ENCODE peak calls at places on chromosomes 5 and 9, in six cellular contexts. One of them, this sample, is unnamed.

GRCh38 chr9:94586316-94586715 is 7.3 kb downstream of the FBP2 start:
- DNase-seq in CD4-positive, alpha-beta memory T cell: no peak
- DNase-seq in T follicular helper cell: no peak
- DNase-seq in NCI-H226: no peak
- DNase-seq in endothelial cell: no peak
- DNase-seq in hypothalamus: no peak
- DNase-seq in this sample: no peak

GRCh38 chr5:154793599-154794524 is 38.7 kb downstream of the LARP1 start:
- DNase-seq in CD4-positive, alpha-beta memory T cell: no peak
- DNase-seq in T follicular helper cell: no peak
- DNase-seq in NCI-H226: peak; percentile 62
- DNase-seq in endothelial cell: no peak
- DNase-seq in hypothalamus: no peak
- DNase-seq in this sample: no peak

GRCh38 chr9:503881-504852 is 289.5 kb downstream of the DOCK8 start:
- DNase-seq in CD4-positive, alpha-beta memory T cell: peak; percentile 79
- DNase-seq in T follicular helper cell: peak; percentile 52
- DNase-seq in NCI-H226: peak; percentile 73
- DNase-seq in endothelial cell: peak; percentile 76
- DNase-seq in hypothalamus: peak; percentile 33
- DNase-seq in this sample: peak; percentile 82

GRCh38 chr5:89396262-89396975 is 513.4 kb upstream of the MEF2C start:
- DNase-seq in CD4-positive, alpha-beta memory T cell: no peak
- DNase-seq in T follicular helper cell: no peak
- DNase-seq in NCI-H226: peak; percentile 7
- DNase-seq in endothelial cell: peak; percentile 4
- DNase-seq in hypothalamus: no peak
- DNase-seq in this sample: peak; percentile 22

GRCh38 chr5:143700994-143701393 is 111.0 kb upstream of the HMHB1 start:
- DNase-seq in CD4-positive, alpha-beta memory T cell: no peak
- DNase-seq in T follicular helper cell: no peak
- DNase-seq in NCI-H226: no peak
- DNase-seq in endothelial cell: no peak
- DNase-seq in hypothalamus: no peak
- DNase-seq in this sample: no peak

GRCh38 chr9:34332370-34332964 is 3.1 kb downstream of the NUDT2 start:
- DNase-seq in CD4-positive, alpha-beta memory T cell: peak; percentile 19
- DNase-seq in T follicular helper cell: no peak
- DNase-seq in NCI-H226: no peak
- DNase-seq in endothelial cell: peak; percentile 31
- DNase-seq in hypothalamus: no peak
- DNase-seq in this sample: peak; percentile 58

GRCh38 chr5:57495688-57496087 is 13.1 kb upstream of the ACTBL2 start:
- DNase-seq in CD4-positive, alpha-beta memory T cell: no peak
- DNase-seq in T follicular helper cell: no peak
- DNase-seq in NCI-H226: no peak
- DNase-seq in endothelial cell: no peak
- DNase-seq in hypothalamus: no peak
- DNase-seq in this sample: no peak

GRCh38 chr5:140821375-140822280 is at the start of gene PCDHA5:
- DNase-seq in CD4-positive, alpha-beta memory T cell: no peak
- DNase-seq in T follicular helper cell: no peak
- DNase-seq in NCI-H226: no peak
- DNase-seq in endothelial cell: no peak
- DNase-seq in hypothalamus: no peak
- DNase-seq in this sample: peak; percentile 16

GRCh38 chr5:83718195-83718825 is 2.3 kb downstream of the HAPLN1 start:
- DNase-seq in CD4-positive, alpha-beta memory T cell: peak; percentile 20
- DNase-seq in T follicular helper cell: no peak
- DNase-seq in NCI-H226: peak; percentile 44
- DNase-seq in endothelial cell: peak; percentile 48
- DNase-seq in hypothalamus: no peak
- DNase-seq in this sample: peak; percentile 67

GRCh38 chr9:107768224-107768623 is 278.7 kb upstream of the KLF4 start:
- DNase-seq in CD4-positive, alpha-beta memory T cell: no peak
- DNase-seq in T follicular helper cell: no peak
- DNase-seq in NCI-H226: no peak
- DNase-seq in endothelial cell: peak; percentile 64
- DNase-seq in hypothalamus: no peak
- DNase-seq in this sample: no peak

GRCh38 chr5:151030377-151030776 is 10.0 kb downstream of the GPX3 start:
- DNase-seq in CD4-positive, alpha-beta memory T cell: no peak
- DNase-seq in T follicular helper cell: no peak
- DNase-seq in NCI-H226: no peak
- DNase-seq in endothelial cell: no peak
- DNase-seq in hypothalamus: no peak
- DNase-seq in this sample: no peak

GRCh38 chr5:8685704-8686103 is 816.8 kb downstream of the MTRR start:
- DNase-seq in CD4-positive, alpha-beta memory T cell: no peak
- DNase-seq in T follicular helper cell: no peak
- DNase-seq in NCI-H226: no peak
- DNase-seq in endothelial cell: no peak
- DNase-seq in hypothalamus: no peak
- DNase-seq in this sample: no peak

GRCh38 chr5:88724201-88724600 is 158.8 kb downstream of the MEF2C start:
- DNase-seq in CD4-positive, alpha-beta memory T cell: no peak
- DNase-seq in T follicular helper cell: no peak
- DNase-seq in NCI-H226: no peak
- DNase-seq in endothelial cell: no peak
- DNase-seq in hypothalamus: no peak
- DNase-seq in this sample: no peak

GRCh38 chr5:148697177-148697820 is 43.0 kb upstream of the HTR4 start:
- DNase-seq in CD4-positive, alpha-beta memory T cell: no peak
- DNase-seq in T follicular helper cell: no peak
- DNase-seq in NCI-H226: peak; percentile 89
- DNase-seq in endothelial cell: no peak
- DNase-seq in hypothalamus: no peak
- DNase-seq in this sample: peak; percentile 41

GRCh38 chr5:5291357-5291756 is 131.1 kb upstream of the ICE1 start:
- DNase-seq in CD4-positive, alpha-beta memory T cell: no peak
- DNase-seq in T follicular helper cell: no peak
- DNase-seq in NCI-H226: peak; percentile 5
- DNase-seq in endothelial cell: no peak
- DNase-seq in hypothalamus: no peak
- DNase-seq in this sample: peak; percentile 85

GRCh38 chr9:111274737-111275136 is 55.3 kb downstream of the OR2K2 start:
- DNase-seq in CD4-positive, alpha-beta memory T cell: no peak
- DNase-seq in T follicular helper cell: no peak
- DNase-seq in NCI-H226: no peak
- DNase-seq in endothelial cell: no peak
- DNase-seq in hypothalamus: no peak
- DNase-seq in this sample: no peak

GRCh38 chr5:148437249-148437648 is 53.5 kb downstream of the FBXO38 start:
- DNase-seq in CD4-positive, alpha-beta memory T cell: no peak
- DNase-seq in T follicular helper cell: no peak
- DNase-seq in NCI-H226: no peak
- DNase-seq in endothelial cell: no peak
- DNase-seq in hypothalamus: no peak
- DNase-seq in this sample: no peak

GRCh38 chr5:5271606-5272321 is 131.6 kb downstream of the ADAMTS16 start:
- DNase-seq in CD4-positive, alpha-beta memory T cell: no peak
- DNase-seq in T follicular helper cell: no peak
- DNase-seq in NCI-H226: peak; percentile 96
- DNase-seq in endothelial cell: no peak
- DNase-seq in hypothalamus: no peak
- DNase-seq in this sample: no peak

GRCh38 chr9:93200449-93200742 is 16.5 kb downstream of the WNK2 start:
- DNase-seq in CD4-positive, alpha-beta memory T cell: no peak
- DNase-seq in T follicular helper cell: no peak
- DNase-seq in NCI-H226: no peak
- DNase-seq in endothelial cell: no peak
- DNase-seq in hypothalamus: no peak
- DNase-seq in this sample: no peak

GRCh38 chr5:176910161-176910560 is 11.0 kb upstream of the HK3 start:
- DNase-seq in CD4-positive, alpha-beta memory T cell: no peak
- DNase-seq in T follicular helper cell: no peak
- DNase-seq in NCI-H226: no peak
- DNase-seq in endothelial cell: no peak
- DNase-seq in hypothalamus: no peak
- DNase-seq in this sample: no peak

GRCh38 chr9:38107405-38107804 is 38.4 kb upstream of the SHB start:
- DNase-seq in CD4-positive, alpha-beta memory T cell: no peak
- DNase-seq in T follicular helper cell: no peak
- DNase-seq in NCI-H226: no peak
- DNase-seq in endothelial cell: no peak
- DNase-seq in hypothalamus: no peak
- DNase-seq in this sample: no peak

GRCh38 chr9:9750719-9751118 is 862.1 kb downstream of the PTPRD start:
- DNase-seq in CD4-positive, alpha-beta memory T cell: no peak
- DNase-seq in T follicular helper cell: no peak
- DNase-seq in NCI-H226: no peak
- DNase-seq in endothelial cell: no peak
- DNase-seq in hypothalamus: no peak
- DNase-seq in this sample: no peak